ENCODE peak calls at places on chromosomes 5 and 9, in seven cellular contexts. One of them, this sample, is unnamed. For H3K36me3 and H3K9me3, the result is how much of the 10 kb centered on the place peaks cover.

GRCh38 chr9:25353783-25354182 is 324.5 kb downstream of the TUSC1 start:
- DNase-seq in IMR-90: no peak
- DNase-seq in transverse colon: no peak
- DNase-seq in HCT116: no peak
- DNase-seq in sigmoid colon: no peak
- DNase-seq in K562: no peak
- DNase-seq in pancreas: no peak
- DNase-seq in this sample: no peak

GRCh38 chr5:32522429-32523143 is 62.8 kb upstream of the SUB1 start:
- DNase-seq in IMR-90: peak
- DNase-seq in transverse colon: peak
- DNase-seq in HCT116: no peak
- DNase-seq in sigmoid colon: no peak
- DNase-seq in K562: no peak
- DNase-seq in pancreas: no peak
- DNase-seq in this sample: peak

GRCh38 chr5:97635553-97635952 is 452.5 kb upstream of the RIOK2 start:
- DNase-seq in IMR-90: no peak
- DNase-seq in transverse colon: no peak
- DNase-seq in HCT116: no peak
- DNase-seq in sigmoid colon: no peak
- DNase-seq in K562: no peak
- DNase-seq in pancreas: no peak
- DNase-seq in this sample: no peak

GRCh38 chr5:131218392-131218791 is 45.5 kb upstream of the CDC42SE2 start:
- DNase-seq in IMR-90: peak
- DNase-seq in transverse colon: no peak
- DNase-seq in HCT116: no peak
- DNase-seq in sigmoid colon: no peak
- DNase-seq in K562: no peak
- DNase-seq in pancreas: no peak
- DNase-seq in this sample: no peak

GRCh38 chr9:112757300-112757883 is 6.8 kb downstream of the SNX30 start:
- DNase-seq in IMR-90: peak
- DNase-seq in transverse colon: no peak
- DNase-seq in HCT116: no peak
- DNase-seq in sigmoid colon: no peak
- DNase-seq in K562: no peak
- DNase-seq in pancreas: no peak
- DNase-seq in this sample: no peak

GRCh38 chr5:101977729-101978345 is 318.2 kb downstream of the SLCO4C1 start:
- DNase-seq in IMR-90: peak
- DNase-seq in transverse colon: no peak
- DNase-seq in HCT116: peak
- DNase-seq in sigmoid colon: no peak
- DNase-seq in K562: peak
- DNase-seq in pancreas: no peak
- DNase-seq in this sample: no peak

GRCh38 chr9:89619739-89620138 is 14.9 kb downstream of the GADD45G start:
- DNase-seq in IMR-90: no peak
- DNase-seq in transverse colon: no peak
- DNase-seq in HCT116: no peak
- DNase-seq in sigmoid colon: no peak
- DNase-seq in K562: no peak
- DNase-seq in pancreas: no peak
- DNase-seq in this sample: no peak

GRCh38 chr5:26236936-26237335 is 801.5 kb downstream of the CDH9 start:
- DNase-seq in IMR-90: no peak
- DNase-seq in transverse colon: no peak
- DNase-seq in HCT116: no peak
- DNase-seq in sigmoid colon: peak
- DNase-seq in K562: no peak
- DNase-seq in pancreas: no peak
- DNase-seq in this sample: no peak

GRCh38 chr9:3879731-3880493 is 354.1 kb upstream of the RFX3 start:
- DNase-seq in IMR-90: no peak
- DNase-seq in transverse colon: no peak
- DNase-seq in HCT116: no peak
- DNase-seq in sigmoid colon: no peak
- DNase-seq in K562: no peak
- DNase-seq in pancreas: no peak
- DNase-seq in this sample: no peak

GRCh38 chr5:463952-464351 is 21.0 kb downstream of the EXOC3 start:
- DNase-seq in IMR-90: no peak
- DNase-seq in transverse colon: peak
- DNase-seq in HCT116: no peak
- DNase-seq in sigmoid colon: peak
- DNase-seq in K562: no peak
- DNase-seq in pancreas: no peak
- DNase-seq in this sample: no peak

GRCh38 chr5:172727551-172727950 is 43.4 kb downstream of the DUSP1 start:
- DNase-seq in IMR-90: no peak
- DNase-seq in transverse colon: no peak
- DNase-seq in HCT116: no peak
- DNase-seq in sigmoid colon: no peak
- DNase-seq in K562: no peak
- DNase-seq in pancreas: no peak
- DNase-seq in this sample: no peak

GRCh38 chr9:134807726-134808125 is 72.9 kb upstream of the FCN2 start:
- DNase-seq in IMR-90: peak
- DNase-seq in transverse colon: no peak
- DNase-seq in HCT116: no peak
- DNase-seq in sigmoid colon: no peak
- DNase-seq in K562: no peak
- DNase-seq in pancreas: no peak
- DNase-seq in this sample: no peak

GRCh38 chr9:21974542-21975409 is 19.4 kb downstream of the CDKN2A start:
- DNase-seq in IMR-90: peak
- DNase-seq in transverse colon: no peak
- DNase-seq in HCT116: peak
- DNase-seq in sigmoid colon: no peak
- DNase-seq in K562: no peak
- DNase-seq in pancreas: no peak
- DNase-seq in this sample: no peak

GRCh38 chr5:132546108-132546507 is 2.8 kb upstream of the IL5 start:
- DNase-seq in IMR-90: no peak
- DNase-seq in transverse colon: no peak
- DNase-seq in HCT116: no peak
- DNase-seq in sigmoid colon: no peak
- DNase-seq in K562: no peak
- DNase-seq in pancreas: no peak
- DNase-seq in this sample: no peak

GRCh38 chr5:103667068-103667467 is 104.5 kb upstream of the NUDT12 start:
- DNase-seq in IMR-90: peak
- DNase-seq in transverse colon: no peak
- DNase-seq in HCT116: no peak
- DNase-seq in sigmoid colon: no peak
- DNase-seq in K562: no peak
- DNase-seq in pancreas: no peak
- DNase-seq in this sample: peak

GRCh38 chr5:52562473-52562872 is 225.2 kb upstream of the ITGA1 start:
- DNase-seq in IMR-90: no peak
- DNase-seq in transverse colon: no peak
- DNase-seq in HCT116: no peak
- DNase-seq in sigmoid colon: no peak
- DNase-seq in K562: no peak
- DNase-seq in pancreas: no peak
- DNase-seq in this sample: no peak

GRCh38 chr9:96122255-96122654 is 179.7 kb downstream of the HSD17B3 start:
- DNase-seq in IMR-90: no peak
- DNase-seq in transverse colon: no peak
- DNase-seq in HCT116: no peak
- DNase-seq in sigmoid colon: no peak
- DNase-seq in K562: peak
- DNase-seq in pancreas: no peak
- DNase-seq in this sample: no peak
- H3K4me3 ChIP-seq in IMR-90: no peak
- H3K4me3 ChIP-seq in transverse colon: no peak
- H3K4me3 ChIP-seq in HCT116: no peak
- H3K4me3 ChIP-seq in sigmoid colon: no peak
- H3K4me3 ChIP-seq in K562: no peak
- H3K4me3 ChIP-seq in pancreas: no peak
- H3K4me3 ChIP-seq in this sample: no peak

DNA sequence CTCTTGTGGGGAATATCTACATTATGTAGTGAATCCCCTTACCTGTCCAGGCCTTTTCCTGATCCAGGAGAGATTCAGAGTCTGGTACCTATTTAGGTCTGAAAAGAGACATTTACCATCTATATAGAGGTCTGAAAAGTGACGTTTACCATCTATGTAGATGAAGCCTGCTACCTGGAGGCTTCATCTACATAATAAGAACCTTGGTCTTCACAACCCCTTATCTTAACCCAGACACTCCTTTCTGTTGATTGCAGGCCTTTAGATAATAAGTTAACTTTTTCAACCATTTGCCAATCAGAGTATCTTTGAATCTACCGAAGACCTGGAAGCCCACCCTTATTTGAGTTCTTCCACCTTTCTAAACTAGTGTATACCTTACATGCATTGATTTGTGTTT is 113.0 kb upstream of the DMRT1 start:
- DNase-seq in IMR-90: no peak
- DNase-seq in transverse colon: no peak
- DNase-seq in HCT116: no peak
- DNase-seq in sigmoid colon: no peak
- DNase-seq in K562: no peak
- DNase-seq in pancreas: no peak
- DNase-seq in this sample: no peak
- H3K36me3 ChIP-seq in IMR-90: under half
- H3K36me3 ChIP-seq in transverse colon: under half
- H3K36me3 ChIP-seq in HCT116: under half
- H3K36me3 ChIP-seq in sigmoid colon: under half
- H3K36me3 ChIP-seq in K562: under half
- H3K36me3 ChIP-seq in pancreas: under half
- H3K36me3 ChIP-seq in this sample: half or more

GRCh38 chr5:153937661-153938060 is 101.0 kb downstream of the FAM114A2 start:
- DNase-seq in IMR-90: no peak
- DNase-seq in transverse colon: no peak
- DNase-seq in HCT116: no peak
- DNase-seq in sigmoid colon: no peak
- DNase-seq in K562: no peak
- DNase-seq in pancreas: no peak
- DNase-seq in this sample: no peak

GRCh38 chr5:153938131-153938842 is 100.4 kb downstream of the FAM114A2 start:
- DNase-seq in IMR-90: no peak
- DNase-seq in transverse colon: no peak
- DNase-seq in HCT116: no peak
- DNase-seq in sigmoid colon: no peak
- DNase-seq in K562: no peak
- DNase-seq in pancreas: no peak
- DNase-seq in this sample: no peak

GRCh38 chr5:153939101-153939500 is 99.6 kb downstream of the FAM114A2 start:
- DNase-seq in IMR-90: no peak
- DNase-seq in transverse colon: no peak
- DNase-seq in HCT116: no peak
- DNase-seq in sigmoid colon: no peak
- DNase-seq in K562: no peak
- DNase-seq in pancreas: no peak
- DNase-seq in this sample: no peak

GRCh38 chr5:153941265-153941664 is 97.4 kb downstream of the FAM114A2 start:
- DNase-seq in IMR-90: no peak
- DNase-seq in transverse colon: no peak
- DNase-seq in HCT116: no peak
- DNase-seq in sigmoid colon: no peak
- DNase-seq in K562: no peak
- DNase-seq in pancreas: no peak
- DNase-seq in this sample: no peak
- H3K9me3 ChIP-seq in IMR-90: under half
- H3K9me3 ChIP-seq in transverse colon: under half
- H3K9me3 ChIP-seq in HCT116: under half
- H3K9me3 ChIP-seq in sigmoid colon: under half
- H3K9me3 ChIP-seq in K562: under half
- H3K9me3 ChIP-seq in pancreas: under half
- H3K9me3 ChIP-seq in this sample: under half

DNA sequence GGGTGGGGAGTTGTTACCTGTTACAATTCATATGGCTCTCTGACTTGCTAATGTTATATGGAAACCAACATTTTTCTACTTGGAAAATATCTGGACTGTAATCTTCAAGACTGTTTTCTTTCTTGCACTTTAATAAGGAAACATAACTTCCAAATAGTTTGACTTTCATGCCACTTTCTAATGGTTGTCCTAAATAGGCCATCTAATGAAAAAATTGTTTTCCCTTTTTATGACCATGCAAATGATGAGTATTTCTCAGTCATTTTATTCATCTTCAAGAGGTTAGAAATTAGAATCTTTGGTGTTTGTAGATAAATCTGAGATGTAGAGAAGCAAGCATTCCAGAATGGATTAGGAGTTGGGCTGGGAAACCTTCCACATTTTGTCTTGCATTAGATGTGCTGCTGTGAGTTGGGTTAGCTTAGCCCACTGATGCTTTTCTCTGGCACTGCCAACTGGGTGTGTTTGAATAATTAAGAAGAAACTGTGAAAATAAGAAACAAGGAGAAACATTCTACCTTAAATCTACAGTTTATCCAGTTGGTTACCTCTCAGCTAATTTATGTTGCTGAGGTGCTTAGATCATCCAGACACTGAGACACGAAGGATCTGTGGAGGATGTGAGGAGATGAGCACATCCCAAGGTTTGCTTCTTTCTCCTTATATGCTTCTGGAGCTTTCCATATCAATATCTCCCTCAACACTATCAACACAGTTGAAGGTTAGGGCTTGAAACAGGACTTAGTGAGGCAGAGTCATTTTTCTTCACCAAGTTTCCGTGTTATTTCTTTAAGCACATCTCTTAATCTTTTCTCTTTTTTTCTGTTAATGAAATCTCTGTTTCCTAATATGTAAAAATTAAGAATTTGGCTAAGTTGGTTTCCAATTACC is 2.7 kb downstream of the RASGRF2 start:
- DNase-seq in IMR-90: no peak
- DNase-seq in transverse colon: no peak
- DNase-seq in HCT116: no peak
- DNase-seq in sigmoid colon: no peak
- DNase-seq in K562: no peak
- DNase-seq in pancreas: no peak
- DNase-seq in this sample: no peak
- H3K4me3 ChIP-seq in IMR-90: no peak
- H3K4me3 ChIP-seq in transverse colon: no peak
- H3K4me3 ChIP-seq in HCT116: no peak
- H3K4me3 ChIP-seq in sigmoid colon: no peak
- H3K4me3 ChIP-seq in K562: no peak
- H3K4me3 ChIP-seq in pancreas: no peak
- H3K4me3 ChIP-seq in this sample: no peak